ENCODE peak calls at places on chromosomes 11 and 22, in eight cellular contexts. One of them, this sample, is unnamed. For H3K9me3, the result is how much of the 10 kb centered on the place peaks cover.

GRCh38 chr11:47980907-47981621 is 705 bp downstream of the PTPRJ start:
- DNase-seq in transverse colon: peak
- DNase-seq in aorta: peak
- DNase-seq in CD4-positive, CD25-positive, alpha-beta regulatory T cell: no peak
- DNase-seq in fibroblast of lung: peak
- DNase-seq in ovary: peak
- DNase-seq in A549: peak
- DNase-seq in left lung: peak
- DNase-seq in this sample: peak

GRCh38 chr11:36156486-36157150 is 132.6 kb downstream of the COMMD9 start:
- DNase-seq in CD4-positive, CD25-positive, alpha-beta regulatory T cell: no peak
- DNase-seq in left lung: no peak
- DNase-seq in fibroblast of lung: peak
- DNase-seq in A549: no peak
- DNase-seq in ovary: peak
- DNase-seq in aorta: no peak
- DNase-seq in transverse colon: no peak
- DNase-seq in this sample: no peak

GRCh38 chr11:64970731-64971151 is 1.2 kb downstream of the MAJIN start:
- DNase-seq in aorta: no peak
- DNase-seq in transverse colon: peak
- DNase-seq in ovary: no peak
- DNase-seq in CD4-positive, CD25-positive, alpha-beta regulatory T cell: peak
- DNase-seq in A549: no peak
- DNase-seq in left lung: peak
- DNase-seq in fibroblast of lung: no peak
- DNase-seq in this sample: no peak

GRCh38 chr22:46084943-46085830 is 65.1 kb upstream of the PPARA start:
- DNase-seq in CD4-positive, CD25-positive, alpha-beta regulatory T cell: no peak
- DNase-seq in fibroblast of lung: peak
- DNase-seq in transverse colon: peak
- DNase-seq in A549: no peak
- DNase-seq in left lung: peak
- DNase-seq in ovary: peak
- DNase-seq in aorta: peak
- DNase-seq in this sample: peak

GRCh38 chr11:120181446-120181992 is 29.3 kb upstream of the OAF start:
- DNase-seq in fibroblast of lung: no peak
- DNase-seq in ovary: no peak
- DNase-seq in transverse colon: no peak
- DNase-seq in A549: no peak
- DNase-seq in left lung: no peak
- DNase-seq in CD4-positive, CD25-positive, alpha-beta regulatory T cell: no peak
- DNase-seq in aorta: peak
- DNase-seq in this sample: no peak

GRCh38 chr22:19892249-19892879 is 37.7 kb upstream of the GNB1L start:
- DNase-seq in ovary: peak
- DNase-seq in CD4-positive, CD25-positive, alpha-beta regulatory T cell: peak
- DNase-seq in transverse colon: no peak
- DNase-seq in aorta: no peak
- DNase-seq in fibroblast of lung: peak
- DNase-seq in A549: no peak
- DNase-seq in left lung: peak
- DNase-seq in this sample: no peak

GRCh38 chr11:272195-272930 is 5.8 kb upstream of the NLRP6 start:
- DNase-seq in A549: no peak
- DNase-seq in fibroblast of lung: no peak
- DNase-seq in aorta: no peak
- DNase-seq in ovary: no peak
- DNase-seq in left lung: no peak
- DNase-seq in CD4-positive, CD25-positive, alpha-beta regulatory T cell: no peak
- DNase-seq in transverse colon: no peak
- DNase-seq in this sample: no peak

GRCh38 chr11:8812438-8812837 is 98.6 kb upstream of the AKIP1 start:
- DNase-seq in aorta: no peak
- DNase-seq in transverse colon: no peak
- DNase-seq in A549: no peak
- DNase-seq in left lung: peak
- DNase-seq in CD4-positive, CD25-positive, alpha-beta regulatory T cell: no peak
- DNase-seq in fibroblast of lung: peak
- DNase-seq in ovary: peak
- DNase-seq in this sample: peak

GRCh38 chr22:37803195-37803635 is 4.5 kb upstream of the GCAT start:
- DNase-seq in A549: no peak
- DNase-seq in CD4-positive, CD25-positive, alpha-beta regulatory T cell: no peak
- DNase-seq in aorta: no peak
- DNase-seq in fibroblast of lung: no peak
- DNase-seq in ovary: peak
- DNase-seq in transverse colon: no peak
- DNase-seq in left lung: no peak
- DNase-seq in this sample: no peak

GRCh38 chr22:16781074-16781763 is 44.0 kb downstream of the XKR3 start:
- DNase-seq in fibroblast of lung: no peak
- DNase-seq in A549: no peak
- DNase-seq in aorta: no peak
- DNase-seq in ovary: no peak
- DNase-seq in CD4-positive, CD25-positive, alpha-beta regulatory T cell: no peak
- DNase-seq in transverse colon: no peak
- DNase-seq in left lung: no peak
- DNase-seq in this sample: no peak
- H3K9me3 ChIP-seq in fibroblast of lung: under half
- H3K9me3 ChIP-seq in A549: under half
- H3K9me3 ChIP-seq in aorta: under half
- H3K9me3 ChIP-seq in ovary: under half
- H3K9me3 ChIP-seq in CD4-positive, CD25-positive, alpha-beta regulatory T cell: under half
- H3K9me3 ChIP-seq in transverse colon: under half
- H3K9me3 ChIP-seq in left lung: under half
- H3K9me3 ChIP-seq in this sample: under half

GRCh38 chr22:48489551-48490512 is 1337.8 kb downstream of the BRD1 start:
- DNase-seq in transverse colon: no peak
- DNase-seq in fibroblast of lung: peak
- DNase-seq in A549: peak
- DNase-seq in CD4-positive, CD25-positive, alpha-beta regulatory T cell: no peak
- DNase-seq in left lung: peak
- DNase-seq in aorta: peak
- DNase-seq in ovary: no peak
- DNase-seq in this sample: no peak
- H3K4me3 ChIP-seq in transverse colon: peak
- H3K4me3 ChIP-seq in fibroblast of lung: no peak
- H3K4me3 ChIP-seq in A549: peak
- H3K4me3 ChIP-seq in CD4-positive, CD25-positive, alpha-beta regulatory T cell: no peak
- H3K4me3 ChIP-seq in left lung: peak
- H3K4me3 ChIP-seq in aorta: no peak
- H3K4me3 ChIP-seq in ovary: peak
- H3K4me3 ChIP-seq in this sample: peak

GRCh38 chr11:50182486-50182885 is 149.8 kb downstream of the OR4C45 start:
- DNase-seq in ovary: no peak
- DNase-seq in CD4-positive, CD25-positive, alpha-beta regulatory T cell: no peak
- DNase-seq in left lung: no peak
- DNase-seq in aorta: no peak
- DNase-seq in transverse colon: no peak
- DNase-seq in A549: no peak
- DNase-seq in fibroblast of lung: no peak
- DNase-seq in this sample: no peak
- H3K9me3 ChIP-seq in ovary: under half
- H3K9me3 ChIP-seq in CD4-positive, CD25-positive, alpha-beta regulatory T cell: under half
- H3K9me3 ChIP-seq in left lung: under half
- H3K9me3 ChIP-seq in aorta: under half
- H3K9me3 ChIP-seq in transverse colon: under half
- H3K9me3 ChIP-seq in A549: under half
- H3K9me3 ChIP-seq in fibroblast of lung: under half
- H3K9me3 ChIP-seq in this sample: under half

DNA sequence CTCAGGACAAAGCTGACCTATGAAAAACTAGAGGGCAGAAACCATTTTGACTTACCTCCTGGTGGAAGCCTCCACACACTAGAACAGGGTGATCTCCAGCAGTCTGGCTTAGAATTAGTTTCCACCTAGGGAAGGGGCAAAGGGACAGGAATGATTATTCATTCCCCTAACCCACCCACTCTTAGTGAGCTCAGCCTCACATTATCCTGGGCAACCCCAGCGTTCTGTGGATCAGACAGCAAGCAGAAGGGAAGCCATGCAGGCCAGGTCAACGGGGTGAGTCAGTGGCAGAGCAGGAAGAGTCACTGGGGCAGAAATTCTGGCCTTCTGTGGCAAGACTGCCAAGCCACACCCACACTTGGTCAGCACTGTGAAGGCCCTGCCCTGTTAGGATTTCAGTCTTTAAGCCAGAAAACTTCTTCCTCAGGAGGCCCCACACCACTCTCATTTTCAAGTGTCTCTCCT is 10.5 kb downstream of the NUMA1 start:
- DNase-seq in aorta: peak
- DNase-seq in A549: peak
- DNase-seq in CD4-positive, CD25-positive, alpha-beta regulatory T cell: no peak
- DNase-seq in transverse colon: peak
- DNase-seq in ovary: peak
- DNase-seq in left lung: peak
- DNase-seq in fibroblast of lung: peak
- DNase-seq in this sample: peak
- H3K4me3 ChIP-seq in aorta: no peak
- H3K4me3 ChIP-seq in A549: no peak
- H3K4me3 ChIP-seq in CD4-positive, CD25-positive, alpha-beta regulatory T cell: no peak
- H3K4me3 ChIP-seq in transverse colon: no peak
- H3K4me3 ChIP-seq in ovary: no peak
- H3K4me3 ChIP-seq in left lung: no peak
- H3K4me3 ChIP-seq in fibroblast of lung: peak
- H3K4me3 ChIP-seq in this sample: peak

This sample was measured in lower lobe of right lung.